ENCODE peak calls at places on chromosomes 4 and X, in seven cellular contexts. E is pancreas, R is GM23248, I is colonic mucosa, N is heart left ventricle, W is brain microvascular endothelial cell, V is neuronal stem cell. A is an unnamed sample.

GRCh38 chr4:80307774-80308465 is 27.6 kb upstream of the CFAP299 start:
- DNase-seq in I (no peak), N (peak; percentile 38), V (no peak), R (peak; percentile 86), E (no peak), W (peak; percentile 43), A (no peak)

GRCh38 chr4:25993564-25994185 is 79.7 kb downstream of the SMIM20 start:
- DNase-seq in I (no peak), N (no peak), E (no peak), R (peak; percentile 41), W (no peak), V (peak; percentile 75), A (peak; percentile 85)

GRCh38 chrX:119427024-119427794 is 28.1 kb downstream of the SLC25A43 start:
- DNase-seq in E (no peak), I (no peak), W (peak; percentile 25), N (no peak), R (peak; percentile 26), V (no peak), A (no peak)

GRCh38 chr4:140865830-140866229 is 109.6 kb upstream of the TBC1D9 start:
- DNase-seq in N (no peak), I (no peak), V (no peak), E (no peak), R (no peak), W (no peak), A (no peak)

GRCh38 chr4:65911720-65912119 is 241.4 kb upstream of the EPHA5 start:
- DNase-seq in W (no peak), I (no peak), R (no peak), E (no peak), V (no peak), N (no peak), A (no peak)

GRCh38 chr4:169254546-169254983 is 16.2 kb downstream of the SH3RF1 start:
- DNase-seq in V (no peak), I (peak; percentile 42), E (no peak), N (no peak), R (peak; percentile 85), W (peak; percentile 86), A (no peak)

GRCh38 chr4:70721747-70722146 is at the start of gene RUFY3:
- DNase-seq in W (peak; percentile 87), N (no peak), V (no peak), E (no peak), R (peak; percentile 93), I (no peak), A (no peak)

GRCh38 chrX:154517101-154517781 is 1.2 kb upstream of the FAM3A start:
- DNase-seq in I (peak; percentile 70), E (peak; percentile 34), N (no peak), R (no peak), W (no peak), V (no peak), A (peak; percentile 57)

GRCh38 chr4:145618210-145618911 is 824 bp upstream of the MMAA start:
- DNase-seq in I (peak; percentile 30), N (peak; percentile 63), R (peak; percentile 57), V (no peak), W (no peak), E (no peak), A (peak; percentile 21)

GRCh38 chr4:99723555-99724450 is 66.2 kb upstream of the C4orf54 start:
- DNase-seq in W (peak; percentile 53), E (peak; percentile 84), R (peak; percentile 64), V (no peak), N (no peak), I (peak; percentile 54), A (no peak)

GRCh38 chr4:72842323-72842722 is 227.2 kb downstream of the COX18 start:
- DNase-seq in E (no peak), W (peak; percentile 22), I (no peak), R (peak; percentile 18), V (no peak), N (no peak), A (no peak)

GRCh38 chrX:46268429-46268828 is 276.8 kb downstream of the ZNF674 start:
- DNase-seq in W (no peak), R (peak; percentile 48), N (no peak), V (no peak), I (no peak), E (no peak), A (no peak)

GRCh38 chr4:119490335-119490734 is 138.3 kb downstream of the PDE5A start:
- DNase-seq in I (no peak), W (peak; percentile 35), V (no peak), E (no peak), N (no peak), R (peak; percentile 26), A (peak; percentile 2)

GRCh38 chr4:164512124-164512523 is 241.8 kb upstream of the SMIM31 start:
- DNase-seq in V (no peak), N (no peak), I (no peak), E (no peak), R (no peak), W (no peak), A (no peak)

GRCh38 chrX:98654565-98654964 is 1755.5 kb downstream of the PCDH19 start:
- DNase-seq in V (no peak), I (no peak), N (no peak), R (no peak), E (no peak), W (no peak), A (no peak)

GRCh38 chr4:109052699-109053656 is 249.5 kb downstream of the COL25A1 start:
- DNase-seq in I (no peak), V (no peak), R (no peak), N (no peak), E (no peak), W (no peak), A (no peak)

GRCh38 chr4:147157860-147158701 is 212.4 kb upstream of the TTC29 start:
- DNase-seq in R (peak; percentile 40), W (peak; percentile 61), N (peak; percentile 74), I (no peak), E (no peak), V (peak; percentile 49), A (peak; percentile 78)

GRCh38 chrX:103889216-103889615 is 57.2 kb upstream of the RAB9B start:
- DNase-seq in R (no peak), N (no peak), I (no peak), E (no peak), W (no peak), V (no peak), A (no peak)

GRCh38 chrX:155334486-155335316 is at the start of gene CLIC2:
- DNase-seq in V (no peak), I (peak; percentile 26), R (peak; percentile 69), W (peak; percentile 12), N (no peak), E (no peak), A (no peak)

GRCh38 chr4:7800410-7800809 is 139.3 kb downstream of the AFAP1 start:
- DNase-seq in I (no peak), V (no peak), N (no peak), E (no peak), W (no peak), R (no peak), A (no peak)
- H3K36me3 ChIP-seq in I (peaks cover 17% of the 10 kb centered on the region), V (peaks cover 20% of the 10 kb centered on the region), N (peaks cover 39% of the 10 kb centered on the region), E (no peaks in the 10 kb centered on the region), W (peaks cover 52% of the 10 kb centered on the region), R (peaks cover 61% of the 10 kb centered on the region), A (peaks cover 8% of the 10 kb centered on the region)

GRCh38 chrX:70456256-70456655 is 11.6 kb downstream of the DLG3 start:
- DNase-seq in N (no peak), W (no peak), E (no peak), R (no peak), I (no peak), V (no peak), A (no peak)
- H3K4me3 ChIP-seq in N (no peak overlapping the region), W (no peak overlapping the region), E (peak overlapping the region; percentile 48), R (no peak overlapping the region), I (peak overlapping the region; percentile 49), V (peak overlapping the region; percentile 97), A (peak overlapping the region; percentile 78)

GRCh38 chrX:50614460-50614859 is 143.8 kb upstream of the DGKK start:
- DNase-seq in E (no peak), W (no peak), R (no peak), N (no peak), V (no peak), I (no peak), A (no peak)

GRCh38 chrX:50618788-50619558 is 148.3 kb upstream of the DGKK start:
- DNase-seq in V (no peak), N (no peak), R (peak; percentile 6), W (no peak), E (no peak), I (no peak), A (no peak)

GRCh38 chrX:50613846-50614245 is 143.2 kb upstream of the DGKK start:
- DNase-seq in I (no peak), V (no peak), N (no peak), R (peak; percentile 17), E (no peak), W (no peak), A (no peak)

GRCh38 chrX:50617183-50617582 is 146.6 kb upstream of the DGKK start:
- DNase-seq in N (no peak), V (no peak), I (no peak), E (no peak), R (no peak), W (no peak), A (no peak)

DNA sequence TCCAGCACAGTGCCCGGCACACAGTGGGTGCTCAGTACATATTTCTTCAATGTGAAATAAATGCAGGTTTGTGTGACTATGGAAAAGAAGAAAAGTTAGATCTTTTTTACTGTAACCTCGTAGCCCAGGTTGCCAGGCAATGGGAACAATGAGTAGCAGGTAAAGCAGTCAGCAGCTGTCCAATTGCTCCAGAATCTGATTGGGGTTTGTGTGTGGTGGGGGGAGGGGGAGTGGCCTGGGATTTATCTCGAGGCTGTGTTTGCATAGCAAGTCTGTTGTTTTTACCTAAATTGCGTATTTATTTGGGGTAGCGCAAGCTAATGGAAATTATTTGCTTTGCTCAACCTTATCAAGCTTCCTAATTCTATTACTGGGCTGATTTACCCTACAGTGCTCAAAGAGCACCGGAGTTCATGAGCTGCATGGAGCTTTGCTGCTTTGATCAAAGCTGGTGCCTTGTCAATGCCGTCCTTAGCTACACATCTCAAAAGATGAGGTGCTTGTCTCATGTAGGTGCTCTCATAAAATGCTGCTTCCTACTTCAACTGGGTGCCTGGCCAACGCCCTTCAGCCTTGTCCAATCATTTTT is 145.0 kb upstream of the DGKK start:
- DNase-seq in N (no peak), V (no peak), W (no peak), E (no peak), I (no peak), R (no peak), A (no peak)
- H3K27me3 ChIP-seq in N (no peaks in the 10 kb centered on the region), V (no peaks in the 10 kb centered on the region), W (no peaks in the 10 kb centered on the region), E (peaks cover 5% of the 10 kb centered on the region), I (no peaks in the 10 kb centered on the region), R (no peaks in the 10 kb centered on the region), A (no peaks in the 10 kb centered on the region)

DNA sequence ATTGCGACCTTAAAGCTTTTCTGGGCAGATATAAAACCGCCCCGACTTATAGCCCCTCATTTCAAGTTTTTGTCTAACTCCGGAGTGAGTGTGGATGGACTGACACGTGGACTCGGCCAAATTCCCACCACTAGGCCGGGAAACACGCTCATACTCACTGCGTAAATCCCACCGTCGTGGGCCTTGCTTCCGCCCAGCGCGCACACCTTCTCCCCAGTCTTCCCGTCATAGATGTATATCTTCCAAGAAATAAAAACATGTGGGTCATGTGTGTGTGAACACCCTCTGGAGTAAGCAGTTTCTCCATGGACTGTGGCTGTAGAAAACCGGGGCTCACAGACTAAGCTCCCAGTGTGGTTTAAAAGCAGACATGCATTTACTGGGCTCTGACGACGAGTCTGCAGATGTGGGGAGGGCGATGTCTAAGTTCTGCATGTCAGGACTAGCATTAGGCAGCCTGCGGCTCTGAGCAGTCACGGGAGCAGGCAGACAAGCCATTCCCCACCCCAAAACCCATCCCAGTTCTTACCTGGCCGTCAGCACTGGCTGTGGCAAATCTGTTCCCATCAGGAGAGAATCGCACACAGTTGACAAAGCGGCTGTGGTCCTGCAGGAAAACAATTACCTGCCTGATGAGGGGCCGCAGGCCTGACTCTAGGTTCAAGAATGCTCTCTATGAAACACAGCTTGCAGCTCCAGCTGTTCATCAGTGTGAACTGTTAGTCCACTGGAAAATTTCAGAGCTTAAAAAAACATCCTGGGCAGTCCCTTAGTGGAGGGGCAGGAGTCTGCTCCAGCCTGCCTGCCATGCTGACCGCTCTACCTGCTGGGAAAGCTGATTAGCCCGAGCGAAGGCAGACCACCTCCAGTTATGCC is 28.2 kb downstream of the WDR1 start:
- DNase-seq in E (no peak), V (no peak), N (peak; percentile 42), W (no peak), R (no peak), I (no peak), A (no peak)
- H3K36me3 ChIP-seq in E (peaks cover 45% of the 10 kb centered on the region), V (peaks cover 100% of the 10 kb centered on the region), N (peaks cover 100% of the 10 kb centered on the region), W (peaks cover 98% of the 10 kb centered on the region), R (peaks cover 79% of the 10 kb centered on the region), I (peaks cover 63% of the 10 kb centered on the region), A (peaks cover 76% of the 10 kb centered on the region)